ENCODE peak calls at places on chromosomes 16 and 17, in ten cellular contexts. One of them, this sample, is unnamed.

GRCh38 chr17:44069974-44070454 is 521 bp upstream of the G6PC3 start:
- DNase-seq in H1: no peak
- DNase-seq in AG04450: no peak
- DNase-seq in mesendoderm: peak; percentile 73
- DNase-seq in prostate gland: no peak
- DNase-seq in Peyer's patch: no peak
- DNase-seq in fibroblast of lung: no peak
- DNase-seq in small intestine: no peak
- DNase-seq in endodermal cell: peak; percentile 84
- DNase-seq in pancreas: no peak
- DNase-seq in this sample: no peak

GRCh38 chr16:31416371-31416770 is 11.8 kb downstream of the COX6A2 start:
- DNase-seq in H1: no peak
- DNase-seq in AG04450: no peak
- DNase-seq in mesendoderm: no peak
- DNase-seq in prostate gland: no peak
- DNase-seq in Peyer's patch: no peak
- DNase-seq in fibroblast of lung: no peak
- DNase-seq in small intestine: no peak
- DNase-seq in endodermal cell: no peak
- DNase-seq in pancreas: no peak
- DNase-seq in this sample: no peak

GRCh38 chr16:8168016-8168415 is 422.3 kb downstream of the TMEM114 start:
- DNase-seq in H1: no peak
- DNase-seq in AG04450: no peak
- DNase-seq in mesendoderm: no peak
- DNase-seq in prostate gland: no peak
- DNase-seq in Peyer's patch: no peak
- DNase-seq in fibroblast of lung: no peak
- DNase-seq in small intestine: no peak
- DNase-seq in endodermal cell: no peak
- DNase-seq in pancreas: no peak
- DNase-seq in this sample: no peak

GRCh38 chr16:66705790-66706505 is 9.4 kb upstream of the CMTM4 start:
- DNase-seq in H1: no peak
- DNase-seq in AG04450: no peak
- DNase-seq in mesendoderm: no peak
- DNase-seq in prostate gland: peak; percentile 57
- DNase-seq in Peyer's patch: peak; percentile 74
- DNase-seq in fibroblast of lung: no peak
- DNase-seq in small intestine: peak; percentile 76
- DNase-seq in endodermal cell: no peak
- DNase-seq in pancreas: no peak
- DNase-seq in this sample: no peak

GRCh38 chr16:62190426-62190825 is 154.2 kb upstream of the CDH8 start:
- DNase-seq in H1: no peak
- DNase-seq in AG04450: no peak
- DNase-seq in mesendoderm: peak; percentile 55
- DNase-seq in prostate gland: no peak
- DNase-seq in Peyer's patch: no peak
- DNase-seq in fibroblast of lung: no peak
- DNase-seq in small intestine: no peak
- DNase-seq in endodermal cell: no peak
- DNase-seq in pancreas: no peak
- DNase-seq in this sample: no peak

GRCh38 chr17:53724726-53725125 is 98.0 kb upstream of the KIF2B start:
- DNase-seq in H1: no peak
- DNase-seq in AG04450: no peak
- DNase-seq in mesendoderm: no peak
- DNase-seq in prostate gland: no peak
- DNase-seq in Peyer's patch: no peak
- DNase-seq in fibroblast of lung: no peak
- DNase-seq in small intestine: no peak
- DNase-seq in endodermal cell: no peak
- DNase-seq in pancreas: no peak
- DNase-seq in this sample: no peak

GRCh38 chr16:47815655-47816054 is 340.1 kb downstream of the ABCC12 start:
- DNase-seq in H1: no peak
- DNase-seq in AG04450: no peak
- DNase-seq in mesendoderm: no peak
- DNase-seq in prostate gland: no peak
- DNase-seq in Peyer's patch: no peak
- DNase-seq in fibroblast of lung: no peak
- DNase-seq in small intestine: no peak
- DNase-seq in endodermal cell: no peak
- DNase-seq in pancreas: no peak
- DNase-seq in this sample: no peak

GRCh38 chr17:58911741-58912343 is 156.2 kb downstream of the PPM1E start:
- DNase-seq in H1: no peak
- DNase-seq in AG04450: no peak
- DNase-seq in mesendoderm: peak; percentile 24
- DNase-seq in prostate gland: no peak
- DNase-seq in Peyer's patch: no peak
- DNase-seq in fibroblast of lung: peak; percentile 9
- DNase-seq in small intestine: no peak
- DNase-seq in endodermal cell: no peak
- DNase-seq in pancreas: no peak
- DNase-seq in this sample: no peak

GRCh38 chr17:77844681-77845080 is 113.8 kb upstream of the TNRC6C start:
- DNase-seq in H1: no peak
- DNase-seq in AG04450: no peak
- DNase-seq in mesendoderm: no peak
- DNase-seq in prostate gland: no peak
- DNase-seq in Peyer's patch: no peak
- DNase-seq in fibroblast of lung: no peak
- DNase-seq in small intestine: no peak
- DNase-seq in endodermal cell: no peak
- DNase-seq in pancreas: peak; percentile 38
- DNase-seq in this sample: no peak

GRCh38 chr17:40819528-40820125 is 2.8 kb downstream of the KRT10 start:
- DNase-seq in H1: no peak
- DNase-seq in AG04450: no peak
- DNase-seq in mesendoderm: peak; percentile 8
- DNase-seq in prostate gland: no peak
- DNase-seq in Peyer's patch: no peak
- DNase-seq in fibroblast of lung: peak; percentile 38
- DNase-seq in small intestine: no peak
- DNase-seq in endodermal cell: no peak
- DNase-seq in pancreas: no peak
- DNase-seq in this sample: no peak

GRCh38 chr17:44906010-44906646 is 6.9 kb upstream of the EFTUD2 start:
- DNase-seq in H1: no peak
- DNase-seq in AG04450: peak; percentile 73
- DNase-seq in mesendoderm: peak; percentile 75
- DNase-seq in prostate gland: no peak
- DNase-seq in Peyer's patch: peak; percentile 45
- DNase-seq in fibroblast of lung: peak; percentile 94
- DNase-seq in small intestine: no peak
- DNase-seq in endodermal cell: peak; percentile 67
- DNase-seq in pancreas: no peak
- DNase-seq in this sample: no peak

GRCh38 chr17:73155410-73156165 is 9.2 kb upstream of the SSTR2 start:
- DNase-seq in H1: peak; percentile 53
- DNase-seq in AG04450: no peak
- DNase-seq in mesendoderm: peak; percentile 45
- DNase-seq in prostate gland: no peak
- DNase-seq in Peyer's patch: no peak
- DNase-seq in fibroblast of lung: no peak
- DNase-seq in small intestine: no peak
- DNase-seq in endodermal cell: peak; percentile 75
- DNase-seq in pancreas: no peak
- DNase-seq in this sample: no peak

GRCh38 chr16:15950167-15950854 is 895 bp downstream of the ABCC1 start:
- DNase-seq in H1: no peak
- DNase-seq in AG04450: no peak
- DNase-seq in mesendoderm: peak; percentile 61
- DNase-seq in prostate gland: peak; percentile 42
- DNase-seq in Peyer's patch: peak; percentile 58
- DNase-seq in fibroblast of lung: peak; percentile 47
- DNase-seq in small intestine: peak; percentile 42
- DNase-seq in endodermal cell: peak; percentile 69
- DNase-seq in pancreas: peak; percentile 60
- DNase-seq in this sample: no peak

DNA sequence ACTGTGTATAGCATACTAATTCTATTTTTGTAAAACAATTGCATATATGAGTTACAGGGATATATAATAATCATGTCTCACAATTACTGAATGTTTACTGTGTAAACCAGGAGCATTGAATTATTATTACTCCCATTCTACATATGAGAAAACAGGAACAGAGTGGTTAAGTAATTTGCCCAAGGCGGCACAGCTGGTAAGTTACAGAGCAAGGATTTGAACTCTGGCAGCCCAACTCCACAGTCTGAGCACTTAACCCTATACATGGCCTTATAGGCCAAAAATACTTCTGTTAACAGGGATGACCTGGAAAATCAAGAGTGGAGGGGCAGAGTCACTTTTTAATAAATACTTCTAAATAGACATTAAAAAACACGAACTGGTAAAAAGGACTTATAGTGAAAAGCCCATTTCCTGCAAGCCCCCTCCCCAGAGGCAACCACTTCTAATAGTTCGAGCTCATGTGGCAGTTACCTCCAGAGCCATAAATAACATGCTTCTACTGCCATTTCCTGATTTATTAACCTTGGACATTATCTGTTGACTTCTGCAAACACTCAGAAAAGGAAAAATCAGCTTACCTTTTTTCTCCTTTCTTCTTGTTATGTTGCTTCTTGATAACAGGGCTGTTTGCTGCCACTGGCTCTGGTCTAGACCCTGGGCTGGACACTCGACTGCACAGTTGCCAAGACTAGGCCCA is 22.1 kb upstream of the ADGRG1 start:
- DNase-seq in H1: no peak
- DNase-seq in AG04450: no peak
- DNase-seq in mesendoderm: no peak
- DNase-seq in prostate gland: no peak
- DNase-seq in Peyer's patch: no peak
- DNase-seq in fibroblast of lung: no peak
- DNase-seq in small intestine: peak; percentile 26
- DNase-seq in endodermal cell: no peak
- DNase-seq in pancreas: no peak
- DNase-seq in this sample: no peak
- H3K27ac ChIP-seq in H1: no peak overlapping the region
- H3K27ac ChIP-seq in AG04450: no peak overlapping the region
- H3K27ac ChIP-seq in mesendoderm: no peak overlapping the region
- H3K27ac ChIP-seq in prostate gland: no peak overlapping the region
- H3K27ac ChIP-seq in Peyer's patch: peak overlapping the region; percentile 47
- H3K27ac ChIP-seq in fibroblast of lung: no peak overlapping the region
- H3K27ac ChIP-seq in small intestine: no peak overlapping the region
- H3K27ac ChIP-seq in endodermal cell: no peak overlapping the region
- H3K27ac ChIP-seq in pancreas: peak overlapping the region; percentile 75
- H3K27ac ChIP-seq in this sample: no peak overlapping the region

GRCh38 chr16:79728048-79728922 is 127.7 kb upstream of the MAF start:
- DNase-seq in H1: no peak
- DNase-seq in AG04450: no peak
- DNase-seq in mesendoderm: peak; percentile 77
- DNase-seq in prostate gland: no peak
- DNase-seq in Peyer's patch: no peak
- DNase-seq in fibroblast of lung: no peak
- DNase-seq in small intestine: no peak
- DNase-seq in endodermal cell: no peak
- DNase-seq in pancreas: no peak
- DNase-seq in this sample: no peak
- H3K27ac ChIP-seq in H1: no peak overlapping the region
- H3K27ac ChIP-seq in AG04450: no peak overlapping the region
- H3K27ac ChIP-seq in mesendoderm: no peak overlapping the region
- H3K27ac ChIP-seq in prostate gland: no peak overlapping the region
- H3K27ac ChIP-seq in Peyer's patch: no peak overlapping the region
- H3K27ac ChIP-seq in fibroblast of lung: no peak overlapping the region
- H3K27ac ChIP-seq in small intestine: no peak overlapping the region
- H3K27ac ChIP-seq in endodermal cell: no peak overlapping the region
- H3K27ac ChIP-seq in pancreas: no peak overlapping the region
- H3K27ac ChIP-seq in this sample: peak overlapping the region; percentile 81

GRCh38 chr17:30928584-30928983 is 6.8 kb downstream of the ADAP2 start:
- DNase-seq in H1: no peak
- DNase-seq in AG04450: no peak
- DNase-seq in mesendoderm: peak; percentile 35
- DNase-seq in prostate gland: no peak
- DNase-seq in Peyer's patch: no peak
- DNase-seq in fibroblast of lung: no peak
- DNase-seq in small intestine: no peak
- DNase-seq in endodermal cell: peak; percentile 69
- DNase-seq in pancreas: peak; percentile 17
- DNase-seq in this sample: no peak

GRCh38 chr17:30933966-30934365 is 12.2 kb downstream of the ADAP2 start:
- DNase-seq in H1: no peak
- DNase-seq in AG04450: no peak
- DNase-seq in mesendoderm: no peak
- DNase-seq in prostate gland: no peak
- DNase-seq in Peyer's patch: no peak
- DNase-seq in fibroblast of lung: no peak
- DNase-seq in small intestine: no peak
- DNase-seq in endodermal cell: no peak
- DNase-seq in pancreas: no peak
- DNase-seq in this sample: no peak

GRCh38 chr17:30926516-30926915 is 4.8 kb downstream of the ADAP2 start:
- DNase-seq in H1: no peak
- DNase-seq in AG04450: no peak
- DNase-seq in mesendoderm: no peak
- DNase-seq in prostate gland: no peak
- DNase-seq in Peyer's patch: peak; percentile 1
- DNase-seq in fibroblast of lung: no peak
- DNase-seq in small intestine: no peak
- DNase-seq in endodermal cell: no peak
- DNase-seq in pancreas: no peak
- DNase-seq in this sample: no peak

GRCh38 chr17:30929081-30929633 is 7.4 kb downstream of the ADAP2 start:
- DNase-seq in H1: no peak
- DNase-seq in AG04450: no peak
- DNase-seq in mesendoderm: no peak
- DNase-seq in prostate gland: no peak
- DNase-seq in Peyer's patch: no peak
- DNase-seq in fibroblast of lung: no peak
- DNase-seq in small intestine: no peak
- DNase-seq in endodermal cell: peak; percentile 58
- DNase-seq in pancreas: peak; percentile 2
- DNase-seq in this sample: no peak

DNA sequence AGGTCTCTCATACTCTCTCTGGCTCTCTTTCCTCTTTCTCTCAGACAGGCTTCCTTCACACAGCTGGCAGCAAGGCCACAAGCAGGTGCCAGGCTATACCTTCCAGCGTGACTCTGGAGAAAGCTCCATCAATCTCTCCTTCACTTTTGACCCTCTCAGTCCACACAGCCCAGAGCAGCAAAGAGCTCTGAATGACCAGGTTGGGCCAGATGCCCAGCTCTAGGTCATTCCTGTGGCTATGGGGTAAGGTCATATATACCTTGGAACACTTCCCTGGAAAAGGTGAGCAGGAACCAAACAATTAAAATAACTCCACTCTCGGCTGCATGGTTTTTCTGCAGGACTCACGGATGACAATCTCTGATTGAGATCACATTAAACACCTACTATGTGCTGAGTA is 8.8 kb downstream of the ADAP2 start:
- DNase-seq in H1: no peak
- DNase-seq in AG04450: no peak
- DNase-seq in mesendoderm: no peak
- DNase-seq in prostate gland: no peak
- DNase-seq in Peyer's patch: no peak
- DNase-seq in fibroblast of lung: no peak
- DNase-seq in small intestine: no peak
- DNase-seq in endodermal cell: no peak
- DNase-seq in pancreas: no peak
- DNase-seq in this sample: no peak
- H3K27ac ChIP-seq in H1: no peak overlapping the region
- H3K27ac ChIP-seq in AG04450: no peak overlapping the region
- H3K27ac ChIP-seq in mesendoderm: no peak overlapping the region
- H3K27ac ChIP-seq in prostate gland: no peak overlapping the region
- H3K27ac ChIP-seq in Peyer's patch: no peak overlapping the region
- H3K27ac ChIP-seq in fibroblast of lung: no peak overlapping the region
- H3K27ac ChIP-seq in small intestine: no peak overlapping the region
- H3K27ac ChIP-seq in endodermal cell: no peak overlapping the region
- H3K27ac ChIP-seq in pancreas: no peak overlapping the region
- H3K27ac ChIP-seq in this sample: no peak overlapping the region

GRCh38 chr17:18187226-18187625 is 3.6 kb downstream of the ALKBH5 start:
- DNase-seq in H1: no peak
- DNase-seq in AG04450: no peak
- DNase-seq in mesendoderm: no peak
- DNase-seq in prostate gland: no peak
- DNase-seq in Peyer's patch: no peak
- DNase-seq in fibroblast of lung: no peak
- DNase-seq in small intestine: no peak
- DNase-seq in endodermal cell: no peak
- DNase-seq in pancreas: no peak
- DNase-seq in this sample: no peak
- H3K27ac ChIP-seq in H1: no peak overlapping the region
- H3K27ac ChIP-seq in AG04450: no peak overlapping the region
- H3K27ac ChIP-seq in mesendoderm: no peak overlapping the region
- H3K27ac ChIP-seq in prostate gland: no peak overlapping the region
- H3K27ac ChIP-seq in Peyer's patch: no peak overlapping the region
- H3K27ac ChIP-seq in fibroblast of lung: peak overlapping the region; percentile 97
- H3K27ac ChIP-seq in small intestine: no peak overlapping the region
- H3K27ac ChIP-seq in endodermal cell: no peak overlapping the region
- H3K27ac ChIP-seq in pancreas: no peak overlapping the region
- H3K27ac ChIP-seq in this sample: peak overlapping the region; percentile 77

This sample was measured in breast epithelium.